ENCODE peak calls at places on chromosomes 2 and 18, in five cellular contexts. X is ascending aorta, V is K562, E is A549, P is heart right ventricle. H is an unnamed sample.

GRCh38 chr18:78982186-78982585 is 2.6 kb downstream of the SALL3 start:
- DNase-seq in V (no peak), E (no peak), X (no peak), P (no peak), H (no peak)

GRCh38 chr18:9082763-9083510 is 19.6 kb upstream of the NDUFV2 start:
- DNase-seq in E (no peak), P (no peak), V (no peak), X (no peak), H (no peak)

GRCh38 chr2:207352978-207353377 is 176.8 kb upstream of the CREB1 start:
- DNase-seq in V (peak; percentile 29), X (no peak), E (no peak), P (no peak), H (no peak)

GRCh38 chr18:25457196-25457595 is 105.2 kb upstream of the ZNF521 start:
- DNase-seq in X (no peak), P (no peak), E (no peak), V (no peak), H (no peak)

GRCh38 chr2:9004338-9005204 is 1.1 kb upstream of the MBOAT2 start:
- DNase-seq in E (peak; percentile 30), X (no peak), V (peak; percentile 57), P (no peak), H (no peak)

GRCh38 chr18:59861009-59861408 is 38.8 kb upstream of the PMAIP1 start:
- DNase-seq in X (no peak), V (peak; percentile 14), P (no peak), E (no peak), H (no peak)

GRCh38 chr2:193240752-193241151 is 1046.0 kb upstream of the TMEFF2 start:
- DNase-seq in X (no peak), E (no peak), P (no peak), V (no peak), H (no peak)

GRCh38 chr2:108403494-108403893 is 25.7 kb downstream of the SULT1C4 start:
- DNase-seq in E (no peak), V (no peak), X (no peak), P (no peak), H (peak; percentile 92)

GRCh38 chr2:58535182-58535581 is 294.1 kb upstream of the FANCL start:
- DNase-seq in X (no peak), P (no peak), E (no peak), V (peak; percentile 17), H (peak; percentile 93)

GRCh38 chr2:223047260-223047761 is 4.7 kb upstream of the KCNE4 start:
- DNase-seq in P (no peak), X (no peak), E (no peak), V (no peak), H (no peak)

GRCh38 chr2:157857881-157858280 is 18.2 kb downstream of the ACVR1 start:
- DNase-seq in P (no peak), V (no peak), X (no peak), E (no peak), H (no peak)

GRCh38 chr2:161075701-161076100 is 84.5 kb upstream of the TANK start:
- DNase-seq in E (no peak), V (no peak), P (no peak), X (no peak), H (no peak)

GRCh38 chr2:108621087-108621559 is 86.9 kb downstream of the LIMS1 start:
- DNase-seq in P (no peak), X (no peak), V (peak; percentile 87), E (no peak), H (peak; percentile 88)

GRCh38 chr2:101520246-101520645 is 45.3 kb upstream of the RFX8 start:
- DNase-seq in E (no peak), X (no peak), V (no peak), P (no peak), H (no peak)

GRCh38 chr2:161824226-161824625 is 200.0 kb downstream of the SLC4A10 start:
- DNase-seq in X (no peak), E (no peak), V (no peak), P (no peak), H (no peak)

GRCh38 chr2:86492057-86492456 is 50.9 kb downstream of the KDM3A start:
- DNase-seq in X (no peak), V (no peak), P (no peak), E (no peak), H (no peak)

GRCh38 chr2:23291274-23291673 is 93.7 kb upstream of the KLHL29 start:
- DNase-seq in X (no peak), E (no peak), P (no peak), V (no peak), H (no peak)

GRCh38 chr2:197453914-197454398 is 604 bp downstream of the COQ10B start:
- DNase-seq in P (no peak), E (peak; percentile 53), X (no peak), V (peak; percentile 82), H (no peak)

GRCh38 chr2:10475811-10476660 is 27.9 kb upstream of the ODC1 start:
- DNase-seq in P (no peak), E (no peak), X (no peak), V (no peak), H (peak; percentile 40)

GRCh38 chr2:64400103-64400728 is 53.7 kb upstream of the LGALSL start:
- DNase-seq in V (no peak), P (no peak), E (no peak), X (no peak), H (no peak)

GRCh38 chr2:200137275-200137674 is 169.2 kb upstream of the SPATS2L start:
- DNase-seq in X (no peak), E (no peak), V (no peak), P (no peak), H (no peak)

GRCh38 chr2:241150660-241151530 is 628 bp downstream of the PPP1R7 start:
- DNase-seq in X (no peak), V (no peak), E (no peak), P (peak; percentile 36), H (no peak)

GRCh38 chr2:178009813-178010212 is 62.8 kb downstream of the PDE11A start:
- DNase-seq in E (no peak), X (no peak), V (no peak), P (no peak), H (no peak)

GRCh38 chr18:9016819-9017169 is 85.7 kb upstream of the NDUFV2 start:
- DNase-seq in P (no peak), V (no peak), X (no peak), E (no peak), H (no peak)

GRCh38 chr2:75146903-75147332 is 52.4 kb downstream of the TACR1 start:
- DNase-seq in X (no peak), V (no peak), P (no peak), E (no peak), H (no peak)

GRCh38 chr2:205722538-205722878 is 40.2 kb downstream of the NRP2 start:
- DNase-seq in P (no peak), X (no peak), V (no peak), E (no peak), H (no peak)

GRCh38 chr2:116160657-116161056 is 1653.8 kb upstream of the DDX18 start:
- DNase-seq in P (no peak), V (no peak), X (no peak), E (no peak), H (no peak)

GRCh38 chr2:165406053-165406628 is 63.4 kb upstream of the CSRNP3 start:
- DNase-seq in P (no peak), V (no peak), E (no peak), X (no peak), H (peak; percentile 74)

GRCh38 chr2:30580394-30580793 is 133.3 kb downstream of the LCLAT1 start:
- DNase-seq in E (no peak), V (no peak), X (no peak), P (no peak), H (no peak)

GRCh38 chr2:206774871-206775270 is 9.5 kb downstream of the FASTKD2 start:
- DNase-seq in P (no peak), E (no peak), X (no peak), V (no peak), H (no peak)

GRCh38 chr2:140526575-140526974 is 1604.2 kb downstream of the LRP1B start:
- DNase-seq in V (no peak), P (no peak), E (no peak), X (no peak), H (no peak)

GRCh38 chr2:44244135-44244871 is 31.0 kb upstream of the SLC3A1 start:
- DNase-seq in P (peak; percentile 62), V (peak; percentile 74), E (peak; percentile 71), X (no peak), H (peak; percentile 79)

GRCh38 chr2:241035818-241036396 is 37.5 kb downstream of the SNED1 start:
- DNase-seq in P (no peak), E (no peak), X (no peak), V (no peak), H (no peak)

GRCh38 chr2:36499128-36499820 is 98.7 kb downstream of the FEZ2 start:
- DNase-seq in E (no peak), V (no peak), X (no peak), P (no peak), H (no peak)

GRCh38 chr2:26925100-26925791 is 45.2 kb upstream of the MAPRE3 start:
- DNase-seq in E (no peak), X (no peak), P (no peak), V (no peak), H (peak; percentile 60)

GRCh38 chr2:27370816-27371620 is 602 bp downstream of the SNX17 start:
- DNase-seq in V (peak; percentile 84), P (peak; percentile 45), X (no peak), E (peak; percentile 29), H (peak; percentile 66)

GRCh38 chr2:70280242-70280798 is 13.2 kb downstream of the SNRPG start:
- DNase-seq in X (no peak), V (no peak), E (no peak), P (no peak), H (no peak)
- H3K27ac ChIP-seq in X (no peak overlapping the region), V (no peak overlapping the region), E (no peak overlapping the region), P (no peak overlapping the region), H (no peak overlapping the region)

GRCh38 chr2:69159988-69160387 is 147.0 kb downstream of the ANTXR1 start:
- DNase-seq in X (no peak), P (no peak), E (no peak), V (peak; percentile 13), H (peak; percentile 85)
- H3K4me1 ChIP-seq in X (peaks cover 41% of the 10 kb centered on the region), P (peaks cover 52% of the 10 kb centered on the region), E (peaks cover 49% of the 10 kb centered on the region), V (no peaks in the 10 kb centered on the region), H (peaks cover 6% of the 10 kb centered on the region)

DNA sequence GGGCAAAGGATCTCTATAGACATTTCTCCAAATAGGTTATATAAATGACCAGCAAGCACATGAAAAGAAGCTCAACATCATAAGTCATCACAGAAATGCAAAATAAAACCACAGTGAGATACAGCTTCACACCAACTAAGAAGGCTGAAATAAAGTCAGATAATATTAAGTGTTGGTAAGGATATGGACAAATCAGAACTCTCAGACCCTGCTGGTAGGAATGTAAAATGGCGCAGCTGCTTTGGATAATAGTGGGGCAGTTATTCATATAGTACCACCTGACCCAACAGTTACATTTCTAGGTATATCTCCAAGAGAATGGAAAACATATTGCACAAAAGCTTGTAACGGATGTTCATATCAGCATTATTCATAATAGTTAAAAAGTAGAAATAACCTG is 14.0 kb downstream of the EPB41L5 start:
- DNase-seq in X (no peak), E (no peak), V (no peak), P (no peak), H (no peak)
- TF ChIP-seq CTCF in X (no peak), E (no peak), V (no peak), P (no peak), H (peak; percentile 69)

GRCh38 chr18:61574665-61575064 is 241.4 kb downstream of the CDH20 start:
- DNase-seq in P (no peak), V (no peak), E (no peak), X (no peak), H (no peak)

GRCh38 chr18:61572871-61573270 is 239.6 kb downstream of the CDH20 start:
- DNase-seq in V (no peak), X (no peak), E (no peak), P (no peak), H (no peak)

GRCh38 chr18:61570070-61570469 is 236.8 kb downstream of the CDH20 start:
- DNase-seq in E (no peak), P (no peak), V (no peak), X (no peak), H (no peak)

GRCh38 chr18:61569176-61569892 is 236.1 kb downstream of the CDH20 start:
- DNase-seq in P (peak; percentile 63), V (no peak), E (no peak), X (no peak), H (no peak)
- H3K27ac ChIP-seq in P (peak overlapping the region; percentile 83), V (no peak overlapping the region), E (no peak overlapping the region), X (peak overlapping the region; percentile 42), H (no peak overlapping the region)

H was measured in endodermal cell.